ENCODE peak calls at places on chromosome 10, in seven cellular contexts. One of them, this sample, is unnamed. For H3K9me3, the result is how much of the 10 kb centered on the place peaks cover.

GRCh38 chr10:50152792-50153272 is 85.1 kb downstream of the WASHC2A start:
- DNase-seq in adrenal gland: peak
- DNase-seq in A549: no peak
- DNase-seq in upper lobe of left lung: peak
- DNase-seq in breast epithelium: no peak
- DNase-seq in sigmoid colon: no peak
- DNase-seq in IMR-90: no peak
- DNase-seq in this sample: peak

GRCh38 chr10:108064856-108065255 is 900.4 kb upstream of the SORCS1 start:
- DNase-seq in breast epithelium: no peak
- DNase-seq in IMR-90: no peak
- DNase-seq in adrenal gland: no peak
- DNase-seq in A549: no peak
- DNase-seq in upper lobe of left lung: no peak
- DNase-seq in sigmoid colon: no peak
- DNase-seq in this sample: no peak

GRCh38 chr10:49609283-49610014 is 661 bp upstream of the SLC18A3 start:
- DNase-seq in sigmoid colon: peak
- DNase-seq in IMR-90: no peak
- DNase-seq in breast epithelium: no peak
- DNase-seq in adrenal gland: no peak
- DNase-seq in A549: no peak
- DNase-seq in upper lobe of left lung: no peak
- DNase-seq in this sample: no peak

GRCh38 chr10:124524991-124525653 is 63.5 kb downstream of the LHPP start:
- DNase-seq in breast epithelium: peak
- DNase-seq in sigmoid colon: peak
- DNase-seq in IMR-90: no peak
- DNase-seq in A549: no peak
- DNase-seq in adrenal gland: peak
- DNase-seq in upper lobe of left lung: peak
- DNase-seq in this sample: peak

GRCh38 chr10:122514045-122514840 is 46.3 kb upstream of the DMBT1 start:
- DNase-seq in upper lobe of left lung: no peak
- DNase-seq in sigmoid colon: no peak
- DNase-seq in breast epithelium: no peak
- DNase-seq in IMR-90: peak
- DNase-seq in A549: no peak
- DNase-seq in adrenal gland: no peak
- DNase-seq in this sample: no peak

GRCh38 chr10:88089498-88089897 is 226.1 kb downstream of the PTEN start:
- DNase-seq in sigmoid colon: no peak
- DNase-seq in IMR-90: no peak
- DNase-seq in adrenal gland: no peak
- DNase-seq in breast epithelium: no peak
- DNase-seq in A549: no peak
- DNase-seq in upper lobe of left lung: peak
- DNase-seq in this sample: peak

GRCh38 chr10:104077282-104078151 is 8.2 kb downstream of the COL17A1 start:
- DNase-seq in A549: no peak
- DNase-seq in breast epithelium: no peak
- DNase-seq in IMR-90: no peak
- DNase-seq in adrenal gland: no peak
- DNase-seq in upper lobe of left lung: no peak
- DNase-seq in sigmoid colon: no peak
- DNase-seq in this sample: no peak

GRCh38 chr10:74927701-74928100 is 101.3 kb downstream of the KAT6B start:
- DNase-seq in sigmoid colon: no peak
- DNase-seq in upper lobe of left lung: no peak
- DNase-seq in adrenal gland: no peak
- DNase-seq in IMR-90: peak
- DNase-seq in A549: no peak
- DNase-seq in breast epithelium: no peak
- DNase-seq in this sample: no peak

GRCh38 chr10:59068581-59069191 is 107.8 kb upstream of the PHYHIPL start:
- DNase-seq in sigmoid colon: no peak
- DNase-seq in A549: no peak
- DNase-seq in upper lobe of left lung: no peak
- DNase-seq in breast epithelium: no peak
- DNase-seq in IMR-90: no peak
- DNase-seq in adrenal gland: peak
- DNase-seq in this sample: no peak

GRCh38 chr10:122114156-122114747 is 125.3 kb downstream of the TACC2 start:
- DNase-seq in sigmoid colon: peak
- DNase-seq in upper lobe of left lung: no peak
- DNase-seq in breast epithelium: no peak
- DNase-seq in adrenal gland: peak
- DNase-seq in A549: no peak
- DNase-seq in IMR-90: peak
- DNase-seq in this sample: no peak

GRCh38 chr10:58435297-58435696 is 50.1 kb downstream of the TFAM start:
- DNase-seq in A549: peak
- DNase-seq in IMR-90: peak
- DNase-seq in breast epithelium: no peak
- DNase-seq in upper lobe of left lung: no peak
- DNase-seq in sigmoid colon: no peak
- DNase-seq in adrenal gland: peak
- DNase-seq in this sample: no peak

GRCh38 chr10:78985973-78986372 is 82.8 kb upstream of the ZMIZ1 start:
- DNase-seq in breast epithelium: no peak
- DNase-seq in sigmoid colon: no peak
- DNase-seq in A549: no peak
- DNase-seq in adrenal gland: no peak
- DNase-seq in upper lobe of left lung: no peak
- DNase-seq in IMR-90: no peak
- DNase-seq in this sample: no peak

GRCh38 chr10:3783721-3784432 is 1.1 kb downstream of the KLF6 start:
- DNase-seq in IMR-90: peak
- DNase-seq in A549: peak
- DNase-seq in sigmoid colon: peak
- DNase-seq in adrenal gland: peak
- DNase-seq in breast epithelium: peak
- DNase-seq in upper lobe of left lung: peak
- DNase-seq in this sample: peak
- TF ChIP-seq POLR2A in IMR-90: no peak
- TF ChIP-seq POLR2A in A549: no peak
- TF ChIP-seq POLR2A in sigmoid colon: no peak
- TF ChIP-seq POLR2A in adrenal gland: peak
- TF ChIP-seq POLR2A in breast epithelium: peak
- TF ChIP-seq POLR2A in upper lobe of left lung: no peak
- TF ChIP-seq POLR2A in this sample: peak

DNA sequence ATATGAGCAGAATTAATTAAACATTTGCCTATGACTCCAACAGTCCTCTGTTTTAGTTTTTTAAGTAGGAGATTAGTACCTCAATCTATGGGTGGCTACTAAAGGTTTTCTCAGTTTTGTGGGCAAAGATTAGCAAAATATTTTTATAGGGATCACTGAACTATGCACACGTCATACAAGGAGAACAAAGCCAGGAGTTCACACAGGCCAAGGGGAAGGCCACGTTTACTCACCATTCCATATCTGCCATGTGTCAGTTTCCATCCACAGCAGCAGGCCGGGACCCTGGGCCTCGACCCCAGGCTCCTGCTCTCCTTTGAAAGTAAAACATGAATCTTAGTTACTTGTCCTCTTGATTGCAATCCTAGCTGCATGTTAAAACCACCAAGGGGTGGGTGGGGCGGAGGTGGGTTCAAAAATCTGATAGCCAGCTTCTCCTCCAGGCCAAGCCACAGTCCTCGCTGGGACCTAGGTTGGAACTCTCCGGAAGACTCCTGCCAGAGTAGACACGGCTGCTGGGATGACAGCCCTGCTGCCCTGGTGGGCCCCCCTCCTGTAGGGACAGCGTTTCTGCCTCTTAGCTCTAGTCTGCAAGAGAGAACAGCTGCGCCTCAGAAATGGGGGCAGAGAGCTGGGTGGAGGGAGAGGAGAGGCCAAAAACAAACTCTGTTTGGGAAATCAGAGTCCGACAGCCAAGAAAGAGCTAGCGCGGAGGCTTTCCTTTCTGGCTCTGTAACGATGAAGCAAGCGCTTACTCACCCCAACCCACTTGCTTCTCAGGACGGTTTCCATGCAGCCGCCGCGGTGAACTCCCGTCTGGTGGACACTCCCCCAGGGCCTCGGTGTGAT is 35.6 kb downstream of the PITRM1 start:
- DNase-seq in A549: no peak
- DNase-seq in adrenal gland: no peak
- DNase-seq in upper lobe of left lung: no peak
- DNase-seq in IMR-90: peak
- DNase-seq in sigmoid colon: peak
- DNase-seq in breast epithelium: no peak
- DNase-seq in this sample: peak
- H3K4me3 ChIP-seq in A549: no peak
- H3K4me3 ChIP-seq in adrenal gland: no peak
- H3K4me3 ChIP-seq in upper lobe of left lung: no peak
- H3K4me3 ChIP-seq in IMR-90: no peak
- H3K4me3 ChIP-seq in sigmoid colon: no peak
- H3K4me3 ChIP-seq in breast epithelium: no peak
- H3K4me3 ChIP-seq in this sample: no peak

DNA sequence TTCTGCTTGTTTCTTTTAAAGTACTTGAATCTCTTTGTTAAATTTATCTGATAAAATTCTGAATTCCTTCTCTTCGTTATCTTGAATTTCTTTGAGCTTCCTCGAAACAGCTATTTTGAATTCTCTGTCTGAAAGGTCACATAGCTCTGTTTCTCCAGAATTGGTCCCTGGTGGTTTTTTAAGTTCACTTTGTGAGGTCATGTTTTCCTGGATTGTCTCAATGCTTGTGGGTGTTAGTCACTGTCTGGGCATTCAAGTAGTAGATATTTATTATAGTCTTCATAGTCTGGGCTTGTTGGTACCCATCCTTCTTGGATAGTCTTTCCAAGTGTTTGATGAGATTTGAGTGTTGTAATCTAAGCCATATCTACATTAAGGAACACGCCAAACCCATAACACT is 1060.6 kb downstream of the LRMDA start:
- DNase-seq in IMR-90: peak
- DNase-seq in sigmoid colon: no peak
- DNase-seq in upper lobe of left lung: no peak
- DNase-seq in breast epithelium: no peak
- DNase-seq in A549: peak
- DNase-seq in adrenal gland: no peak
- DNase-seq in this sample: no peak
- H3K9me3 ChIP-seq in IMR-90: under half
- H3K9me3 ChIP-seq in sigmoid colon: under half
- H3K9me3 ChIP-seq in upper lobe of left lung: under half
- H3K9me3 ChIP-seq in breast epithelium: under half
- H3K9me3 ChIP-seq in A549: under half
- H3K9me3 ChIP-seq in adrenal gland: under half
- H3K9me3 ChIP-seq in this sample: under half

DNA sequence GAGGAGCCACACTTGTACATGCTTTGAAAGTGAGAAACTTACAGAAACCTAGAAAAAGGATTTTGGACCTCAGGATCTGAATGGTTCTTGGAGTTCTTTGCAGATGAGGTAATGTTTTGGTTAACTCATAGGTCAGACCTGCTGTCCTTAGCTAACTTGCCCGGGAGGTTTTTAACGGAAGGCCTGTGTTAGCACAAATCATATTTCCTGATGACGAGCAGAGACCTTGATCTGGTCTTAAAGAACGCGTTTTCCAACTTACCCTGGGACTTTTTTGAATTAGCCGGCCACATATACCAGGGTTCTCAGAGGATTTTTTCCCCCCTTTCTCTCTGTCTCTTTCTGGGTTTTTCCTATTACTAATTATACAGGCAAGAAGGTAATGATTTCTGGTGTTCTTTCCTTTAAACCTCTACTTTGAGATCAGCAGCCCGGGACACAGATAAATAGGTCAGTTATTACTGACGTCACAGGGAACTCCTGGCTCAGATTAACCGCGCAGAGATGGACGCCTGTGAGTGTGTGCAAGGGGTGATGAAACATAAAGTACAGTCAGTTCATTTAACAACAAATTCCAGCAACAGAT is 101.8 kb upstream of the KLF6 start:
- DNase-seq in adrenal gland: peak
- DNase-seq in breast epithelium: peak
- DNase-seq in sigmoid colon: peak
- DNase-seq in A549: peak
- DNase-seq in IMR-90: peak
- DNase-seq in upper lobe of left lung: no peak
- DNase-seq in this sample: no peak
- TF ChIP-seq POLR2A in adrenal gland: no peak
- TF ChIP-seq POLR2A in breast epithelium: no peak
- TF ChIP-seq POLR2A in sigmoid colon: no peak
- TF ChIP-seq POLR2A in A549: no peak
- TF ChIP-seq POLR2A in IMR-90: no peak
- TF ChIP-seq POLR2A in upper lobe of left lung: no peak
- TF ChIP-seq POLR2A in this sample: peak

DNA sequence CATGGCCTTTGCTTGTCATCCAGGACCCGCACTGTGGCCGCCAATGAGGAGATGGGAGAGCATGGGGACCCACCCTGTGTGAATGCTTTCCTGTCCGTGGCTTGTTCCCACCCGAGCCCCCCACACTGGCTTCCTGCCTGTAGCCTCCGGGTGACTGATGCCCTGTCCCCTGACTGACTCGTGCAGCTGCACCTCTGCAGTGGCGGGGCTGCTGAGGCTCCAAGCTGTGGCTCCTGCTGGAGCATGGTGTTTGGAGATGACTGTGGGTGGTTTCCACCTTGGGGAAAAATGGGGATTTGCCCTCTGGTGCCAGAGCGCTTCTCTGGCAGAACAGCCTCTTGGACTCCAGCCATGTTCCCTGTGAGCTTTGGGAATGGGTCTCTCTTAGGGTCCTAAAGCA is 2.1 kb downstream of the CAMK1D start:
- DNase-seq in adrenal gland: no peak
- DNase-seq in A549: no peak
- DNase-seq in upper lobe of left lung: peak
- DNase-seq in breast epithelium: no peak
- DNase-seq in IMR-90: no peak
- DNase-seq in sigmoid colon: peak
- DNase-seq in this sample: no peak
- H3K4me3 ChIP-seq in adrenal gland: no peak
- H3K4me3 ChIP-seq in A549: no peak
- H3K4me3 ChIP-seq in upper lobe of left lung: no peak
- H3K4me3 ChIP-seq in breast epithelium: peak
- H3K4me3 ChIP-seq in IMR-90: no peak
- H3K4me3 ChIP-seq in sigmoid colon: peak
- H3K4me3 ChIP-seq in this sample: no peak

DNA sequence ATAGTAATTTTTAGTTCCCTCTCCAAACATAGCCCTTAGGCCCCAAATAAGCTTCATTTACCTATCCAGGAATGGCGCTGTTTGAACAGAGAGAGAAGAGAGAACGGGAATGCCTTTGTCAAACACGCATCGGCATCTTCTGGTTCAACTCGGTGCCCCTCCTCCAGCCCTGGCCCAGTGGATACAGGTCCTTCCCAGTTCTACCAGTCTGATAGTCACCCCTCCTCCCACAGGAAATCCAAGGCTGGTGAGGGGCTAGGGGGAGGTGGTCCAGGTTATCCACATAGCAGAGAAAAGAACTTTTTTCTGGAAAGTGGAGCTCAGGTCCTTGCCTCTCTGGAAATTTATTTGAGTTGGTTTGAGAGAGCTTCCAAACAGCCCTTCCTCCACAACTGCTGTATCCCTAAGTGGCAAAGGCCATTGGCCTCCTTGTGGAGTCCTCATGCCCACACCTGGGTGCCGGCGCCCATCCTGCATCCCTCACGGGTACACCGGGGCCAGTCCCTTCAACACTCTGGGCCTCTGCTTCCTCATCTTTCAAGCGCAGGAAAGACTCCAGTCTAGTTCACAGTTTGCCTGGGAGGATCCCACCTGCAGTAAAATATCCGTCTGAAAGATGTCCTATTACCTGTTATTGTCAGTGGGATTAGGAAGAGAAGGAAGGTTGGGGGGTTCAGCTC is 287.4 kb downstream of the CELF2 start:
- DNase-seq in adrenal gland: no peak
- DNase-seq in IMR-90: no peak
- DNase-seq in breast epithelium: no peak
- DNase-seq in upper lobe of left lung: no peak
- DNase-seq in sigmoid colon: no peak
- DNase-seq in A549: no peak
- DNase-seq in this sample: no peak
- H3K9me3 ChIP-seq in adrenal gland: under half
- H3K9me3 ChIP-seq in IMR-90: under half
- H3K9me3 ChIP-seq in breast epithelium: under half
- H3K9me3 ChIP-seq in upper lobe of left lung: under half
- H3K9me3 ChIP-seq in sigmoid colon: under half
- H3K9me3 ChIP-seq in A549: under half
- H3K9me3 ChIP-seq in this sample: under half

This sample was measured in right lobe of liver.